ENCODE peak calls at places on chromosomes 5 and 9, in five cellular contexts. One of them, this sample, is unnamed.

GRCh38 chr9:110125763-110126351 is 82.1 kb downstream of the C9orf152 start:
- DNase-seq in caudate nucleus: no peak
- DNase-seq in lower lobe of right lung: no peak
- DNase-seq in activated CD4-positive, alpha-beta T cell treated with anti-CD3 and anti-CD28 coated beads, Interleukin-2, amount 50 U/mL, for 4 hours: no peak
- DNase-seq in amniotic stem cell: no peak
- DNase-seq in this sample: no peak

GRCh38 chr5:42929871-42930270 is 110.2 kb downstream of the ANXA2R start:
- DNase-seq in caudate nucleus: no peak
- DNase-seq in lower lobe of right lung: no peak
- DNase-seq in activated CD4-positive, alpha-beta T cell treated with anti-CD3 and anti-CD28 coated beads, Interleukin-2, amount 50 U/mL, for 4 hours: no peak
- DNase-seq in amniotic stem cell: no peak
- DNase-seq in this sample: no peak

GRCh38 chr9:76756273-76756650 is 8.0 kb upstream of the PCA3 start:
- DNase-seq in caudate nucleus: peak; percentile 4
- DNase-seq in lower lobe of right lung: peak; percentile 49
- DNase-seq in activated CD4-positive, alpha-beta T cell treated with anti-CD3 and anti-CD28 coated beads, Interleukin-2, amount 50 U/mL, for 4 hours: no peak
- DNase-seq in amniotic stem cell: no peak
- DNase-seq in this sample: peak; percentile 75

GRCh38 chr9:77982985-77983662 is 48.5 kb downstream of the GNAQ start:
- DNase-seq in caudate nucleus: no peak
- DNase-seq in lower lobe of right lung: no peak
- DNase-seq in activated CD4-positive, alpha-beta T cell treated with anti-CD3 and anti-CD28 coated beads, Interleukin-2, amount 50 U/mL, for 4 hours: no peak
- DNase-seq in amniotic stem cell: no peak
- DNase-seq in this sample: no peak

GRCh38 chr5:172920447-172920849 is 38.8 kb upstream of the RPL26L1 start:
- DNase-seq in caudate nucleus: peak; percentile 21
- DNase-seq in lower lobe of right lung: no peak
- DNase-seq in activated CD4-positive, alpha-beta T cell treated with anti-CD3 and anti-CD28 coated beads, Interleukin-2, amount 50 U/mL, for 4 hours: no peak
- DNase-seq in amniotic stem cell: no peak
- DNase-seq in this sample: no peak

GRCh38 chr9:86721843-86722705 is 225.2 kb downstream of the GAS1 start:
- DNase-seq in caudate nucleus: no peak
- DNase-seq in lower lobe of right lung: no peak
- DNase-seq in activated CD4-positive, alpha-beta T cell treated with anti-CD3 and anti-CD28 coated beads, Interleukin-2, amount 50 U/mL, for 4 hours: no peak
- DNase-seq in amniotic stem cell: peak; percentile 72
- DNase-seq in this sample: no peak

GRCh38 chr5:116442095-116442534 is 132.5 kb downstream of the SEMA6A start:
- DNase-seq in caudate nucleus: no peak
- DNase-seq in lower lobe of right lung: no peak
- DNase-seq in activated CD4-positive, alpha-beta T cell treated with anti-CD3 and anti-CD28 coated beads, Interleukin-2, amount 50 U/mL, for 4 hours: no peak
- DNase-seq in amniotic stem cell: no peak
- DNase-seq in this sample: peak; percentile 48

GRCh38 chr5:88690619-88691560 is 192.1 kb downstream of the MEF2C start:
- DNase-seq in caudate nucleus: peak; percentile 73
- DNase-seq in lower lobe of right lung: peak; percentile 82
- DNase-seq in activated CD4-positive, alpha-beta T cell treated with anti-CD3 and anti-CD28 coated beads, Interleukin-2, amount 50 U/mL, for 4 hours: peak; percentile 53
- DNase-seq in amniotic stem cell: peak; percentile 12
- DNase-seq in this sample: peak; percentile 82

GRCh38 chr9:131530546-131530929 is 525 bp downstream of the UCK1 start:
- DNase-seq in caudate nucleus: no peak
- DNase-seq in lower lobe of right lung: peak; percentile 61
- DNase-seq in activated CD4-positive, alpha-beta T cell treated with anti-CD3 and anti-CD28 coated beads, Interleukin-2, amount 50 U/mL, for 4 hours: no peak
- DNase-seq in amniotic stem cell: no peak
- DNase-seq in this sample: peak; percentile 52

GRCh38 chr5:122163151-122164069 is 34.1 kb downstream of the ZNF474 start:
- DNase-seq in caudate nucleus: no peak
- DNase-seq in lower lobe of right lung: no peak
- DNase-seq in activated CD4-positive, alpha-beta T cell treated with anti-CD3 and anti-CD28 coated beads, Interleukin-2, amount 50 U/mL, for 4 hours: no peak
- DNase-seq in amniotic stem cell: peak; percentile 76
- DNase-seq in this sample: no peak